ENCODE peak calls at places on chromosomes 13 and 19, in four cellular contexts. D is HepG2, L is K562, M is GM12878. A is an unnamed sample.

GRCh38 chr19:5253403-5254110 is 87.1 kb downstream of the PTPRS start:
- DNase-seq in D (peak; percentile 61), L (no peak), M (no peak), A (no peak)

GRCh38 chr13:48074006-48074405 is 20.9 kb downstream of the MED4 start:
- DNase-seq in D (no peak), L (no peak), M (no peak), A (no peak)

GRCh38 chr19:3357362-3357730 is 9.0 kb upstream of the NFIC start:
- DNase-seq in D (no peak), L (no peak), M (no peak), A (no peak)

GRCh38 chr19:10219678-10220077 is 11.5 kb downstream of the S1PR2 start:
- DNase-seq in D (peak; percentile 79), L (peak; percentile 65), M (peak; percentile 88), A (no peak)

GRCh38 chr19:46192990-46193650 is 36.4 kb upstream of the IGFL1 start:
- DNase-seq in D (peak; percentile 87), L (peak; percentile 83), M (no peak), A (no peak)

GRCh38 chr13:110354715-110355473 is 47.8 kb downstream of the COL4A2 start:
- DNase-seq in D (no peak), L (peak; percentile 5), M (no peak), A (no peak)

GRCh38 chr13:114078501-114079451 is 53.6 kb downstream of the RASA3 start:
- DNase-seq in D (no peak), L (no peak), M (no peak), A (no peak)

GRCh38 chr13:59480857-59481256 is 682.9 kb downstream of the DIAPH3 start:
- DNase-seq in D (no peak), L (no peak), M (no peak), A (no peak)

GRCh38 chr13:98443329-98443728 is 133.6 kb downstream of the STK24 start:
- DNase-seq in D (no peak), L (no peak), M (no peak), A (no peak)

GRCh38 chr13:112229445-112229844 is 146.7 kb upstream of the SPACA7 start:
- DNase-seq in D (no peak), L (no peak), M (no peak), A (no peak)

GRCh38 chr19:28296506-28296905 is 916.4 kb downstream of the UQCRFS1 start:
- DNase-seq in D (no peak), L (no peak), M (no peak), A (no peak)

GRCh38 chr19:36082916-36083315 is 28.0 kb upstream of the OVOL3 start:
- DNase-seq in D (no peak), L (no peak), M (no peak), A (no peak)

GRCh38 chr13:99004931-99005330 is 27.1 kb upstream of the DOCK9 start:
- DNase-seq in D (no peak), L (no peak), M (no peak), A (no peak)

GRCh38 chr19:58001895-58002369 is 688 bp downstream of the ZNF606 start:
- DNase-seq in D (peak; percentile 71), L (no peak), M (no peak), A (no peak)

GRCh38 chr19:16614941-16615340 is 13.1 kb downstream of the MED26 start:
- DNase-seq in D (no peak), L (no peak), M (no peak), A (no peak)

GRCh38 chr19:38544569-38545315 is 73.0 kb downstream of the MAP4K1 start:
- DNase-seq in D (no peak), L (peak; percentile 55), M (no peak), A (no peak)
- TF ChIP-seq HDAC6 in D (no peak), L (no peak), M (no peak), A (no peak)

DNA sequence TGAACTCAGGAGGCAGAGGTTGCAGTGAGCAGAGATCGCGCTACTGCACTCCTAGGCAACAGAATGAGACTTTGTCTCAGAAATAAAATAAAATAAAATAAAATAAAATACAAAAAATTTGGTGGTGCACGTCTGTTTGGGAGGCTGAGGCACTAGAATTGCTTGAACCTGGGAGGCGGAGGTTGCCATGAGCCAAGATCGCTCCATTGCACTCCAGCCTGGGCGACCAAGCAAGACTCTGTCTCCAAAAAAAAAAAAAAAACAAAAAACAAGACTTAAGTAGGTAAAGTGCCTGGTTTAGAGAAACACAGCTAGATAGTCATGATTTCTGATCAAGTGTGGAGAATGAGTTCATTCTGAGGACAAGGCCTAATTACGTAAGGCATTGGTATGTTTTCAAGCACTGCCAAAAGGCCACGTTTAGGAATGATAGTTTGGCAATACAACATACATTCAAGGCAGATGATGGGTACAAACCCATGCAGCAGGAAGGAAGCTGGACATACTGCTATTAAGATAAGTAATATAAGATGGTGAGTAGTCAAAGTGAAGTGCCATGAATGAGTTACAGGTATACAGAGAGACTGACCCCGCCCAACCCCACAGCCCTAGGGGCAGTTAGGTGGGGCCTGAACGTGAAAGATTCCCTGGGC is 4.8 kb upstream of the UCHL3 start:
- DNase-seq in D (peak; percentile 78), L (no peak), M (no peak), A (no peak)
- TF ChIP-seq SRF in D (no peak), L (no peak), M (no peak), A (no peak)

GRCh38 chr19:51181913-51182419 is 39.9 kb downstream of the SIGLEC7 start:
- DNase-seq in D (no peak), L (no peak), M (no peak), A (peak; percentile 54)
- TF ChIP-seq HDAC6 in D (no peak), L (no peak), M (no peak), A (no peak)

GRCh38 chr19:6276447-6276846 is 3.3 kb downstream of the MLLT1 start:
- DNase-seq in D (no peak), L (peak; percentile 94), M (no peak), A (no peak)
- TF ChIP-seq SRF in D (no peak), L (no peak), M (no peak), A (no peak)

GRCh38 chr13:70747305-70747704 is 639.1 kb upstream of the KLHL1 start:
- DNase-seq in D (no peak), L (no peak), M (no peak), A (no peak)
- TF ChIP-seq HDAC6 in D (no peak), L (no peak), M (no peak), A (no peak)